ENCODE peak calls at places on chromosomes 13 and 19, in seven cellular contexts. One of them, this sample, is unnamed.

GRCh38 chr13:24141333-24141910 is 19.1 kb upstream of the SPATA13 start:
- DNase-seq in AG10803: no peak
- DNase-seq in neural progenitor cell: no peak
- DNase-seq in dorsolateral prefrontal cortex: no peak
- DNase-seq in left lung: no peak
- DNase-seq in cardiac fibroblast: no peak
- DNase-seq in NB4: no peak
- DNase-seq in this sample: no peak

GRCh38 chr19:33225458-33225925 is at the start of gene SLC7A10:
- DNase-seq in AG10803: no peak
- DNase-seq in neural progenitor cell: peak; percentile 71
- DNase-seq in dorsolateral prefrontal cortex: no peak
- DNase-seq in left lung: peak; percentile 77
- DNase-seq in cardiac fibroblast: no peak
- DNase-seq in NB4: no peak
- DNase-seq in this sample: no peak

GRCh38 chr19:50329146-50329925 is at the start of gene KCNC3:
- DNase-seq in AG10803: peak; percentile 93
- DNase-seq in neural progenitor cell: peak; percentile 100
- DNase-seq in dorsolateral prefrontal cortex: peak; percentile 100
- DNase-seq in left lung: peak; percentile 97
- DNase-seq in cardiac fibroblast: peak; percentile 94
- DNase-seq in NB4: peak; percentile 21
- DNase-seq in this sample: peak; percentile 87

GRCh38 chr19:7099597-7099921 is 30.1 kb downstream of the ZNF557 start:
- DNase-seq in AG10803: no peak
- DNase-seq in neural progenitor cell: no peak
- DNase-seq in dorsolateral prefrontal cortex: no peak
- DNase-seq in left lung: no peak
- DNase-seq in cardiac fibroblast: no peak
- DNase-seq in NB4: no peak
- DNase-seq in this sample: no peak

GRCh38 chr13:24459234-24459633 is 53.3 kb downstream of the PARP4 start:
- DNase-seq in AG10803: peak; percentile 78
- DNase-seq in neural progenitor cell: no peak
- DNase-seq in dorsolateral prefrontal cortex: no peak
- DNase-seq in left lung: no peak
- DNase-seq in cardiac fibroblast: peak; percentile 70
- DNase-seq in NB4: no peak
- DNase-seq in this sample: no peak

GRCh38 chr13:110474713-110475112 is 86.8 kb downstream of the RAB20 start:
- DNase-seq in AG10803: no peak
- DNase-seq in neural progenitor cell: no peak
- DNase-seq in dorsolateral prefrontal cortex: no peak
- DNase-seq in left lung: no peak
- DNase-seq in cardiac fibroblast: no peak
- DNase-seq in NB4: no peak
- DNase-seq in this sample: no peak

GRCh38 chr13:63345835-63346234 is 1930.2 kb upstream of the PCDH20 start:
- DNase-seq in AG10803: no peak
- DNase-seq in neural progenitor cell: no peak
- DNase-seq in dorsolateral prefrontal cortex: no peak
- DNase-seq in left lung: no peak
- DNase-seq in cardiac fibroblast: no peak
- DNase-seq in NB4: no peak
- DNase-seq in this sample: no peak

GRCh38 chr19:18895038-18895827 is 725 bp downstream of the CERS1 start:
- DNase-seq in AG10803: peak; percentile 13
- DNase-seq in neural progenitor cell: peak; percentile 90
- DNase-seq in dorsolateral prefrontal cortex: peak; percentile 89
- DNase-seq in left lung: no peak
- DNase-seq in cardiac fibroblast: peak; percentile 35
- DNase-seq in NB4: peak; percentile 82
- DNase-seq in this sample: no peak

GRCh38 chr19:57515218-57515617 is 11.9 kb upstream of the ZNF549 start:
- DNase-seq in AG10803: no peak
- DNase-seq in neural progenitor cell: no peak
- DNase-seq in dorsolateral prefrontal cortex: no peak
- DNase-seq in left lung: no peak
- DNase-seq in cardiac fibroblast: no peak
- DNase-seq in NB4: no peak
- DNase-seq in this sample: no peak

GRCh38 chr13:73365240-73365639 is 306.4 kb downstream of the KLF5 start:
- DNase-seq in AG10803: no peak
- DNase-seq in neural progenitor cell: no peak
- DNase-seq in dorsolateral prefrontal cortex: no peak
- DNase-seq in left lung: no peak
- DNase-seq in cardiac fibroblast: no peak
- DNase-seq in NB4: no peak
- DNase-seq in this sample: no peak

GRCh38 chr13:77222000-77222690 is 104.7 kb downstream of the MYCBP2 start:
- DNase-seq in AG10803: peak; percentile 1
- DNase-seq in neural progenitor cell: no peak
- DNase-seq in dorsolateral prefrontal cortex: no peak
- DNase-seq in left lung: no peak
- DNase-seq in cardiac fibroblast: no peak
- DNase-seq in NB4: no peak
- DNase-seq in this sample: no peak

GRCh38 chr13:111480976-111481375 is 160.5 kb downstream of the TEX29 start:
- DNase-seq in AG10803: no peak
- DNase-seq in neural progenitor cell: no peak
- DNase-seq in dorsolateral prefrontal cortex: no peak
- DNase-seq in left lung: peak; percentile 67
- DNase-seq in cardiac fibroblast: no peak
- DNase-seq in NB4: no peak
- DNase-seq in this sample: no peak

GRCh38 chr19:42114412-42114811 is 17.8 kb downstream of the POU2F2 start:
- DNase-seq in AG10803: no peak
- DNase-seq in neural progenitor cell: no peak
- DNase-seq in dorsolateral prefrontal cortex: no peak
- DNase-seq in left lung: no peak
- DNase-seq in cardiac fibroblast: no peak
- DNase-seq in NB4: no peak
- DNase-seq in this sample: no peak

GRCh38 chr13:75316427-75316826 is 165.5 kb downstream of the TBC1D4 start:
- DNase-seq in AG10803: peak; percentile 41
- DNase-seq in neural progenitor cell: no peak
- DNase-seq in dorsolateral prefrontal cortex: no peak
- DNase-seq in left lung: no peak
- DNase-seq in cardiac fibroblast: peak; percentile 47
- DNase-seq in NB4: peak; percentile 6
- DNase-seq in this sample: no peak

GRCh38 chr13:106851251-106851650 is 283.3 kb upstream of the ARGLU1 start:
- DNase-seq in AG10803: no peak
- DNase-seq in neural progenitor cell: no peak
- DNase-seq in dorsolateral prefrontal cortex: no peak
- DNase-seq in left lung: no peak
- DNase-seq in cardiac fibroblast: peak; percentile 1
- DNase-seq in NB4: no peak
- DNase-seq in this sample: no peak

DNA sequence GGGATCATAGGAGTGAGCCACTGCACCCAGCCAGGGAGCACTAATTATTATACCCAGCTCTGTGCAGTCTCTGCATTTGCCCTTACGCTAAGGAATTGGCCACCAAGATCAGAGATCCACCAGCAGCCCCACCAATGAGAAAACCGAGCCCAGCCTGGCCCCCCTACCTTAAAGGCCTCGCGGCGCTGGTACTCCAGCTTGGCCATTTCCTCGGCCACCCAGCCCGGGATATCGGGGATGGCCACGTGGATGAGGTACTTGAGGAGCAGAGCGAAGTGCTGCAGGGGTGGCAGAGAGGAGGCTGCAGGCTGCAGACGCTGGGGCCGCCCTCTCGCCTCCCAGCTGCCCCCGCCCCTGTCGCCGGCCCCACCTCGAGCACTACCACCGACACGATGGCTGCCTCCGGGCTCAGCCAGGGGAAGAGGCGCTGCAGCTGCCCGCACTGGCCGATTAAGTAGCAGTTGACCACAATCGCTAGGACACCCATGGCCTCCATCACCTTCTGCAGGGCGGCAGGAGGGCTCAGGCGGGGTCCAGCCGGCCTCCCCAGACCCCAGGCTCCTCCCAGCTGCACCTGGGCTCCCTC is 7.5 kb downstream of the ANO8 start:
- DNase-seq in AG10803: no peak
- DNase-seq in neural progenitor cell: no peak
- DNase-seq in dorsolateral prefrontal cortex: no peak
- DNase-seq in left lung: no peak
- DNase-seq in cardiac fibroblast: no peak
- DNase-seq in NB4: no peak
- DNase-seq in this sample: no peak
- H3K4me3 ChIP-seq in AG10803: no peak overlapping the region
- H3K4me3 ChIP-seq in neural progenitor cell: peak overlapping the region; percentile 51
- H3K4me3 ChIP-seq in dorsolateral prefrontal cortex: no peak overlapping the region
- H3K4me3 ChIP-seq in left lung: no peak overlapping the region
- H3K4me3 ChIP-seq in cardiac fibroblast: no peak overlapping the region
- H3K4me3 ChIP-seq in NB4: no peak overlapping the region
- H3K4me3 ChIP-seq in this sample: no peak overlapping the region

DNA sequence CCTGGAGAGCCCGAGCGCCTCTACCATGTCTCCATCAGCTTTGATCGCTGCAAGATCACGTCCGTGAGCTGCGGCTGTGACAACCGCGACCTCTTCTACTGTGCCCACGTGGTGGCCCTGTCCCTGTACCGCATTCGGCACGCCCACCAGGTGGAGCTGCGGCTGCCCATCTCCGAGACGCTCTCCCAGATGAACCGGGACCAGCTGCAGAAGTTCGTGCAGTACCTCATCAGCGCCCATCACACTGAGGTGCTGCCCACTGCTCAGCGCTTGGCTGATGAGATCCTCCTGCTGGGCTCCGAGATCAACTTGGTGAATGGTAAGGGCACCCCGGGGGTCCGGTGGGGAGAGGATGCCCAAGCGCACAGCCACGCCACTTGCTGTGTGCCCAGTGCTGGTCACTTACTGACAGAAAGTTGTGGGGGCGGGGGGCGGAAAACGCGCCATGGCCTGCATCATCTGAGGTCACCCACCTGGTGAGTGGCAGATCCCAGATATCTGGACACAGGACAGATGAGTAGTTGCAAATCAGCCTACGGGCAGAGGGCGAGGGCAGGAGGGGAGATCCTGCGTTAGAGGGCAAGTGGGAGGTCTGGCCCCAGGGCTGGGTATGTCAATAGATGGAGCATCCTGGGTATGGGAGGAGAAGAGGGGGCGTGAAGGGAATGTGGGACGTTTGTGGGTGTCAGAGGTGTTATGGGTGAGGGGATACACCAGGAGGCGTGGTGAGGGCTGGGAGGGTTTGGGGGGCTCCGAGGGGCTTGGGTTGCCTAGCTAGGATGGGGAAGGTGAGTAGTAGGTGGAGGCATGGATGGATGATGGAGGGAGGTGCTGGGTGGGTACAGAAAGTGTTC is 9.8 kb downstream of the ZSWIM4 start:
- DNase-seq in AG10803: no peak
- DNase-seq in neural progenitor cell: peak; percentile 76
- DNase-seq in dorsolateral prefrontal cortex: peak; percentile 30
- DNase-seq in left lung: peak; percentile 83
- DNase-seq in cardiac fibroblast: no peak
- DNase-seq in NB4: no peak
- DNase-seq in this sample: no peak
- TF ChIP-seq CTCF in AG10803: peak; percentile 11
- TF ChIP-seq CTCF in neural progenitor cell: peak; percentile 66
- TF ChIP-seq CTCF in dorsolateral prefrontal cortex: peak; percentile 39
- TF ChIP-seq CTCF in left lung: no peak
- TF ChIP-seq CTCF in cardiac fibroblast: peak; percentile 17
- TF ChIP-seq CTCF in NB4: peak; percentile 17
- TF ChIP-seq CTCF in this sample: peak; percentile 14

DNA sequence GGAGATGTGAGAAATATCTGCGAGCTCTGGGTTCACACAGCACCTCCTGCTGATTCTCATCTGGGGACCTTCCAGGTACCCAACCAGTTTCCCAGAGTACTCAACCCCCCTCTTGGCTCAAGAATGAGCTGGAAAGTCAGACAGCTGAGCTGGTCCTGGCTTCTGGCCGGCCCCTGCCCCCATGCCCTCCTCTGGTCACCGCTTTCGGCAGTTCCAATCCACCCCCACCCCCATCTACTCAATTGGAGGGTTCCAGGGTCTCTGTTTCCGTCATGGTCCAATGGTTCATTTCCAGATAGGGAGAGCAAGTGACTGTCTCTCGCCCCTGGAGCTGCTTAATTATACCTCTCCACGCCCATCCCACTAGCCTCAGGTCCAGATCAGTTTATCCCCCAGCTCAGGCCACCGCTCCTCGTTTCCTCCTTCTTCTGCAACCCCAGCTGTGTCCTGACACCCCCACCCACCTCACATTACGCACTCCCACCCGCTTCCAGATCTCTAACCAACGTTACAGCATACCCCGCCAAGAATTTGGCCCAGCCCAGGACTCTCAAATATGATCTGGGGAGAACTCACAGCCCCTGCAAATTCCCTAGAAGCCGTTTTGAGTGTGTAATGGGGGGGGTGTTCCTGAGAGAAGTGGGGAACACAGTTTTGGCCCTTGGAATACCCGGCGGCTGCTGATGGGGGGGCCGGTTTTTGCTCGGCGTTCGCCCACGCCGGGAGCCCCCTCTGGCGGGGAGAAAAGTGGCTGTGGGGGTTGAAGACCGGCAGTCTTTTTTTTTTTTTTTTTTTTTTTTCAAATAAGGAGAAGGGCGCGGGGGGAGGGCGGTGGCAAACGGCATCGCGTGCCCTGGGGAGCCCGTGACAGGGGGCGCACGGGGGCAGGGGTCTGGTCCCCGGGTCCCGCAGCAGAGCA is 1.8 kb upstream of the PDE4A start:
- DNase-seq in AG10803: no peak
- DNase-seq in neural progenitor cell: peak; percentile 68
- DNase-seq in dorsolateral prefrontal cortex: no peak
- DNase-seq in left lung: no peak
- DNase-seq in cardiac fibroblast: no peak
- DNase-seq in NB4: peak; percentile 91
- DNase-seq in this sample: no peak
- H3K4me3 ChIP-seq in AG10803: peak overlapping the region; percentile 40
- H3K4me3 ChIP-seq in neural progenitor cell: peak overlapping the region; percentile 59
- H3K4me3 ChIP-seq in dorsolateral prefrontal cortex: peak overlapping the region; percentile 54
- H3K4me3 ChIP-seq in left lung: no peak overlapping the region
- H3K4me3 ChIP-seq in cardiac fibroblast: no peak overlapping the region
- H3K4me3 ChIP-seq in NB4: peak overlapping the region; percentile 70
- H3K4me3 ChIP-seq in this sample: no peak overlapping the region

GRCh38 chr13:50612717-50613116 is 230.8 kb downstream of the DLEU7 start:
- DNase-seq in AG10803: no peak
- DNase-seq in neural progenitor cell: no peak
- DNase-seq in dorsolateral prefrontal cortex: no peak
- DNase-seq in left lung: no peak
- DNase-seq in cardiac fibroblast: no peak
- DNase-seq in NB4: no peak
- DNase-seq in this sample: no peak
- TF ChIP-seq CTCF in AG10803: no peak
- TF ChIP-seq CTCF in neural progenitor cell: no peak
- TF ChIP-seq CTCF in dorsolateral prefrontal cortex: no peak
- TF ChIP-seq CTCF in left lung: no peak
- TF ChIP-seq CTCF in cardiac fibroblast: no peak
- TF ChIP-seq CTCF in NB4: no peak
- TF ChIP-seq CTCF in this sample: no peak

GRCh38 chr13:27450921-27451461 is 627 bp upstream of the MTIF3 start:
- DNase-seq in AG10803: peak; percentile 52
- DNase-seq in neural progenitor cell: peak; percentile 58
- DNase-seq in dorsolateral prefrontal cortex: peak; percentile 44
- DNase-seq in left lung: peak; percentile 84
- DNase-seq in cardiac fibroblast: peak; percentile 57
- DNase-seq in NB4: peak; percentile 45
- DNase-seq in this sample: peak; percentile 69

GRCh38 chr13:27449936-27450828 is at the start of gene MTIF3:
- DNase-seq in AG10803: peak; percentile 82
- DNase-seq in neural progenitor cell: peak; percentile 98
- DNase-seq in dorsolateral prefrontal cortex: peak; percentile 95
- DNase-seq in left lung: peak; percentile 97
- DNase-seq in cardiac fibroblast: peak; percentile 92
- DNase-seq in NB4: peak; percentile 97
- DNase-seq in this sample: peak; percentile 83

GRCh38 chr13:27455331-27455855 is 5.0 kb upstream of the MTIF3 start:
- DNase-seq in AG10803: no peak
- DNase-seq in neural progenitor cell: no peak
- DNase-seq in dorsolateral prefrontal cortex: no peak
- DNase-seq in left lung: no peak
- DNase-seq in cardiac fibroblast: peak; percentile 4
- DNase-seq in NB4: no peak
- DNase-seq in this sample: no peak
- H3K4me3 ChIP-seq in AG10803: no peak overlapping the region
- H3K4me3 ChIP-seq in neural progenitor cell: no peak overlapping the region
- H3K4me3 ChIP-seq in dorsolateral prefrontal cortex: peak overlapping the region; percentile 22
- H3K4me3 ChIP-seq in left lung: no peak overlapping the region
- H3K4me3 ChIP-seq in cardiac fibroblast: peak overlapping the region; percentile 21
- H3K4me3 ChIP-seq in NB4: no peak overlapping the region
- H3K4me3 ChIP-seq in this sample: peak overlapping the region; percentile 6